ENCODE peak calls at places on chromosomes 1 and 21, in eight cellular contexts. K is lung, O is GM12865, S is PC-3, P is epithelial cell of esophagus, Z is psoas muscle, C is fibroblast of mammary gland, W is heart left ventricle. B is an unnamed sample.

GRCh38 chr1:69985901-69986439 is 219.4 kb downstream of the LRRC40 start:
- DNase-seq in K (no peak), O (no peak), S (no peak), P (no peak), Z (no peak), C (no peak), W (no peak), B (no peak)

GRCh38 chr1:26530898-26531598 is 1.5 kb downstream of the RPS6KA1 start:
- DNase-seq in K (peak), O (peak), S (peak), P (peak), Z (no peak), C (peak), W (no peak), B (peak)

GRCh38 chr1:214900590-214900989 is 181.9 kb upstream of the KCNK2 start:
- DNase-seq in K (no peak), O (no peak), S (no peak), P (no peak), Z (no peak), C (no peak), W (no peak), B (no peak)

GRCh38 chr21:35390013-35390776 is 341.1 kb upstream of the RUNX1 start:
- DNase-seq in K (no peak), O (peak), S (peak), P (peak), Z (no peak), C (peak), W (no peak), B (peak)

GRCh38 chr1:201456499-201457309 is 12.3 kb downstream of the PHLDA3 start:
- DNase-seq in K (peak), O (no peak), S (peak), P (peak), Z (peak), C (peak), W (peak), B (peak)

GRCh38 chr21:42161401-42161956 is 57.5 kb upstream of the ABCG1 start:
- DNase-seq in K (no peak), O (no peak), S (no peak), P (no peak), Z (no peak), C (no peak), W (no peak), B (no peak)

GRCh38 chr1:30801826-30802198 is 44.2 kb upstream of the LAPTM5 start:
- DNase-seq in K (peak), O (peak), S (peak), P (peak), Z (peak), C (peak), W (peak), B (peak)

GRCh38 chr1:68049941-68050878 is at the start of gene DIRAS3:
- DNase-seq in K (no peak), O (no peak), S (peak), P (peak), Z (peak), C (peak), W (peak), B (peak)

GRCh38 chr1:66275601-66276023 is 258.3 kb upstream of the SGIP1 start:
- DNase-seq in K (no peak), O (no peak), S (no peak), P (no peak), Z (no peak), C (no peak), W (peak), B (no peak)

GRCh38 chr1:201267481-201268229 is 15.7 kb upstream of the PKP1 start:
- DNase-seq in K (peak), O (no peak), S (peak), P (peak), Z (no peak), C (peak), W (no peak), B (no peak)

GRCh38 chr21:34936299-34936698 is 112.8 kb downstream of the RUNX1 start:
- DNase-seq in K (no peak), O (no peak), S (no peak), P (no peak), Z (no peak), C (peak), W (no peak), B (no peak)

GRCh38 chr1:27391511-27392095 is 819 bp upstream of the GPR3 start:
- DNase-seq in K (no peak), O (no peak), S (peak), P (peak), Z (no peak), C (peak), W (peak), B (peak)

GRCh38 chr21:46429754-46430681 is 28.7 kb upstream of the DIP2A start:
- DNase-seq in K (no peak), O (no peak), S (no peak), P (no peak), Z (peak), C (no peak), W (no peak), B (no peak)

GRCh38 chr21:30194701-30195299 is 21.1 kb downstream of the CLDN8 start:
- DNase-seq in K (no peak), O (peak), S (peak), P (peak), Z (no peak), C (peak), W (no peak), B (peak)

GRCh38 chr1:163069142-163069541 is at the start of gene RGS4:
- DNase-seq in K (no peak), O (no peak), S (peak), P (peak), Z (peak), C (peak), W (peak), B (peak)

GRCh38 chr1:9822897-9823692 is 670 bp downstream of the CLSTN1 start:
- DNase-seq in K (no peak), O (peak), S (peak), P (no peak), Z (peak), C (peak), W (peak), B (peak)

GRCh38 chr1:39378377-39378776 is 113.1 kb upstream of the BMP8A start:
- DNase-seq in K (no peak), O (peak), S (peak), P (peak), Z (no peak), C (no peak), W (no peak), B (no peak)
- TF ChIP-seq CTCF in K (no peak), O (peak), S (peak), P (peak), Z (no peak), C (peak), W (no peak), B (peak)

GRCh38 chr1:172141351-172142000 is 279.0 kb upstream of the C1orf105 start:
- DNase-seq in K (no peak), O (no peak), S (no peak), P (no peak), Z (no peak), C (no peak), W (no peak), B (peak)
- H3K4me3 ChIP-seq in K (no peak), O (no peak), S (no peak), P (no peak), Z (peak), C (peak), W (peak), B (peak)

DNA sequence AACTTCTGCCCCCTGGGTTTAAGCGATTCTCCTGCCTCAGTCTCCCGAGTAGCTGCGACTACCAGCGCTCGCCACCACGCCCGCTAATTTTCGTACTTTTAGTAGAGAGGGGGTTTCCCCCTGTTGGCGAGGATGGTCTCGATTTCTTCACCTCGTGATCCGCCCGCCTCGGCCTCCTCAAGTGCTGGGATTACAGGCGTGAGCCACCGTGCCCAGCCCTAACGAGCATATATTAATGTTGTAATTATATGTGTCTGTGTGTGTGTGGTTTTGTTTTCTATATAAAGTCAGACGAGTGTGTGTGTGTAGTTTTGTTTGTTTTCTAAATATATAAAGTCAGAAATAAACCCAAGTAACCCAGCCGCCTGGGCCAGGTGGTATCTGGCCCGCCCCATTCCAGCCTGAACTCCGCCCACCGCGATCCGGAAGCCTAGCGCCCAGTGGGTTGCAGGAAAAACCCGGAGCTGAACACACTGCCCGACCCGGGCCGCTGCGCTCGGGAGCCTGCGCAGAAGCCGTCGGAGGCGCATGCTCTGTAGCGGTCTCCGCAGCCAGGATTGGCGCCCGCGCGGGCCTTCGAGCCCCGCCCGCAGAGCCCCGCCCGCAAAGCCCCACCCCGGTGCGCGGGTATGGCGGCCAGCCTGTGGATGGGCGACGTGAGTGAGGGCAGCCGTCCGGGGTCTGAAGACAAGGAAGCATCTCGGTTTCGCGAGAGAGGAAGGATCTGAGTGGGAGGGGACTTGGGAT is at the start of gene TRNAU1AP:
- DNase-seq in K (peak), O (peak), S (peak), P (peak), Z (peak), C (peak), W (peak), B (peak)
- TF ChIP-seq CTCF in K (no peak), O (no peak), S (no peak), P (no peak), Z (no peak), C (no peak), W (no peak), B (no peak)

GRCh38 chr1:47444578-47445465 is 7.0 kb downstream of the FOXD2 start:
- DNase-seq in K (no peak), O (no peak), S (no peak), P (peak), Z (peak), C (no peak), W (no peak), B (no peak)
- H3K4me3 ChIP-seq in K (no peak), O (no peak), S (no peak), P (peak), Z (peak), C (no peak), W (peak), B (no peak)

DNA sequence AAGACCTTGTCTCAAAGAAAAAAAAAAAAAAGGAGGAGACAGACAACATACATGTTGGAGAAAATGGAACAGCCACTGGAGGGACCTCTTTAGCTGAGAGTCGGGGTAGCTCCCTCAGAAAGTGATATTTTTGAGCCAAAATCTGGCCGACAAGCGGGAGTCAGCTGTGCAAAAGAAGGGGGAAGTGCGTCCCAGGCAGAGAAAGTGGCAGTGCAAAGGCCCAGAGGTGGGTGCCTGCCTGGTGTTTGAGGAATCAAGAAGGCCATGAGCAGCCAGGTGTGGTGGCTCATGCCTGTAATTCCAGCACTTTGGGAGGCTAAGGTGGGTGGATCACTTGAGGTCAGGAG is 6.1 kb upstream of the CROCC start:
- DNase-seq in K (no peak), O (no peak), S (no peak), P (no peak), Z (peak), C (peak), W (no peak), B (peak)
- TF ChIP-seq CTCF in K (no peak), O (no peak), S (peak), P (peak), Z (no peak), C (peak), W (no peak), B (peak)

DNA sequence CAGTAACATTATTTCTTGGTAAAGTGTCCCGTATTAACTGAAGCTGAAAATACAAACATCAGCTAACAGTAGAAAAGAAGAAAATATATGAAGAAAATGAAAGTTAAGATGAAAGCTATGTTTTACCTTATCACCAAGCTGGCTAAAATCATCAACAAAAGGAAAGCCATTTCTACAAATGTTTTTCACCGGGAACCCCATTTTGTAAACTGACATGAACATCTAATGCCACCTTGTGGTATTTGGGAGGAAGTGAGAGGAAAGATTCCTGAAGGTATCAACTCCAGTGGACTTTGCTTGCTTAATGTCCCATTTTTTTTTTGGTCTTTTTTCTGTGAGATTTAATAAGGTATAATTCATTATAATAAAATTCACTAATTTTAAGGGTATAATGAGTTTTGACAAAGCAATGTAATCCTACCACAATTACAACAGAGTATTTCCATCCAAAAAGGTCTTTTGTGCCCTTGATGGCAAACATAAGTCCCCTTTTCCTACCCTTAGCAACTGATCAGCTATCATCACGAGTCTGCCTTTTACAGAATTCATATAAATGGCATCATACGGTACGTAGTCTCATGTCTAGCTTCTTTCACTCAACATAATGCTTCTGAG is 7.7 kb downstream of the SDHB start:
- DNase-seq in K (no peak), O (peak), S (peak), P (peak), Z (no peak), C (peak), W (no peak), B (peak)
- H3K4me3 ChIP-seq in K (no peak), O (no peak), S (no peak), P (no peak), Z (peak), C (no peak), W (no peak), B (peak)

GRCh38 chr1:23177031-23177430 is 8.4 kb upstream of the LUZP1 start:
- DNase-seq in K (no peak), O (no peak), S (no peak), P (no peak), Z (no peak), C (no peak), W (no peak), B (no peak)

GRCh38 chr1:23178414-23178813 is 9.8 kb upstream of the LUZP1 start:
- DNase-seq in K (no peak), O (no peak), S (no peak), P (no peak), Z (no peak), C (no peak), W (no peak), B (peak)

GRCh38 chr1:23174383-23175110 is 5.9 kb upstream of the LUZP1 start:
- DNase-seq in K (no peak), O (no peak), S (no peak), P (no peak), Z (no peak), C (no peak), W (no peak), B (no peak)

GRCh38 chr1:23177438-23178380 is 9.1 kb upstream of the LUZP1 start:
- DNase-seq in K (peak), O (peak), S (peak), P (peak), Z (peak), C (peak), W (peak), B (peak)

DNA sequence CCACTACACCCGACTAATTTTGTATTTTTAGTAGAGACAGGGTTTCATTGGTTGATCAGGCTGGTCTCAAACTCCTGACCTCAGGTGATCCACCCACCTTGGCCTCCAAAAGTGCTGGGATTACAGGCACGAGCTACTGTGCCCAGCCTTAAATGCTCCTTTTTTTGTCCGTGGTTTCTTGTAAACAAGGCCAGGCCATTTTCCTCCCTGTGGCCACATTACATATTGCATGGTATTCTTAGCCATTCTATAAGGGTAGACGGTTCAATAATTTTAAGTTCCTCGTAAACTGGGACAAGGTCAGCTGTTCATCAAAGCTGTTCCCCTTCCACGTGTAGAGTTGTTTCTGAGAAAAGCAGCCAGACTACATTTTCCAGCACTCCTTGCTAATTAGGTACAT is 10.3 kb upstream of the LUZP1 start:
- DNase-seq in K (no peak), O (peak), S (peak), P (peak), Z (no peak), C (peak), W (no peak), B (peak)
- TF ChIP-seq CTCF in K (no peak), O (peak), S (peak), P (peak), Z (peak), C (peak), W (peak), B (peak)

B was measured in cardiac fibroblast.